ENCODE peak calls at places on chromosome 6, in nine cellular contexts. One of them, this sample, is unnamed.

GRCh38 chr6:167906899-167907298 is 80.2 kb downstream of the AFDN start:
- DNase-seq in left ventricle myocardium inferior: peak; percentile 46
- DNase-seq in esophagus squamous epithelium: no peak
- DNase-seq in PC-3: no peak
- DNase-seq in cardiac muscle cell: peak; percentile 30
- DNase-seq in transverse colon: peak; percentile 74
- DNase-seq in OCI-LY7: no peak
- DNase-seq in PC-9: no peak
- DNase-seq in prostate gland: peak; percentile 95
- DNase-seq in this sample: peak; percentile 46

GRCh38 chr6:17714879-17715860 is 8.4 kb upstream of the NUP153 start:
- DNase-seq in left ventricle myocardium inferior: no peak
- DNase-seq in esophagus squamous epithelium: no peak
- DNase-seq in PC-3: peak; percentile 89
- DNase-seq in cardiac muscle cell: peak; percentile 85
- DNase-seq in transverse colon: no peak
- DNase-seq in OCI-LY7: no peak
- DNase-seq in PC-9: peak; percentile 47
- DNase-seq in prostate gland: no peak
- DNase-seq in this sample: no peak

GRCh38 chr6:51830666-51831065 is 256.7 kb downstream of the PKHD1 start:
- DNase-seq in left ventricle myocardium inferior: no peak
- DNase-seq in esophagus squamous epithelium: no peak
- DNase-seq in PC-3: peak; percentile 73
- DNase-seq in cardiac muscle cell: no peak
- DNase-seq in transverse colon: no peak
- DNase-seq in OCI-LY7: no peak
- DNase-seq in PC-9: no peak
- DNase-seq in prostate gland: no peak
- DNase-seq in this sample: no peak

GRCh38 chr6:37575221-37575620 is 75.5 kb upstream of the CCDC167 start:
- DNase-seq in left ventricle myocardium inferior: no peak
- DNase-seq in esophagus squamous epithelium: no peak
- DNase-seq in PC-3: no peak
- DNase-seq in cardiac muscle cell: no peak
- DNase-seq in transverse colon: no peak
- DNase-seq in OCI-LY7: no peak
- DNase-seq in PC-9: no peak
- DNase-seq in prostate gland: no peak
- DNase-seq in this sample: no peak

GRCh38 chr6:8462169-8462568 is 26.8 kb upstream of the SLC35B3 start:
- DNase-seq in left ventricle myocardium inferior: no peak
- DNase-seq in esophagus squamous epithelium: no peak
- DNase-seq in PC-3: peak; percentile 49
- DNase-seq in cardiac muscle cell: no peak
- DNase-seq in transverse colon: no peak
- DNase-seq in OCI-LY7: no peak
- DNase-seq in PC-9: no peak
- DNase-seq in prostate gland: no peak
- DNase-seq in this sample: no peak

GRCh38 chr6:134447883-134448387 is 130.0 kb upstream of the SGK1 start:
- DNase-seq in left ventricle myocardium inferior: no peak
- DNase-seq in esophagus squamous epithelium: no peak
- DNase-seq in PC-3: peak; percentile 70
- DNase-seq in cardiac muscle cell: peak; percentile 67
- DNase-seq in transverse colon: no peak
- DNase-seq in OCI-LY7: no peak
- DNase-seq in PC-9: no peak
- DNase-seq in prostate gland: no peak
- DNase-seq in this sample: peak; percentile 30

GRCh38 chr6:157587127-157587729 is 206.2 kb downstream of the ZDHHC14 start:
- DNase-seq in left ventricle myocardium inferior: no peak
- DNase-seq in esophagus squamous epithelium: no peak
- DNase-seq in PC-3: no peak
- DNase-seq in cardiac muscle cell: no peak
- DNase-seq in transverse colon: no peak
- DNase-seq in OCI-LY7: no peak
- DNase-seq in PC-9: no peak
- DNase-seq in prostate gland: no peak
- DNase-seq in this sample: no peak

GRCh38 chr6:149852881-149853280 is 11.3 kb downstream of the LRP11 start:
- DNase-seq in left ventricle myocardium inferior: no peak
- DNase-seq in esophagus squamous epithelium: no peak
- DNase-seq in PC-3: no peak
- DNase-seq in cardiac muscle cell: no peak
- DNase-seq in transverse colon: no peak
- DNase-seq in OCI-LY7: no peak
- DNase-seq in PC-9: no peak
- DNase-seq in prostate gland: no peak
- DNase-seq in this sample: no peak

GRCh38 chr6:138515657-138516056 is 16.4 kb upstream of the NHSL1 start:
- DNase-seq in left ventricle myocardium inferior: no peak
- DNase-seq in esophagus squamous epithelium: no peak
- DNase-seq in PC-3: no peak
- DNase-seq in cardiac muscle cell: no peak
- DNase-seq in transverse colon: no peak
- DNase-seq in OCI-LY7: no peak
- DNase-seq in PC-9: no peak
- DNase-seq in prostate gland: no peak
- DNase-seq in this sample: no peak

GRCh38 chr6:24494726-24495515 is at the start of gene ALDH5A1:
- DNase-seq in left ventricle myocardium inferior: peak; percentile 76
- DNase-seq in esophagus squamous epithelium: peak; percentile 30
- DNase-seq in PC-3: peak; percentile 62
- DNase-seq in cardiac muscle cell: peak; percentile 74
- DNase-seq in transverse colon: peak; percentile 77
- DNase-seq in OCI-LY7: peak; percentile 87
- DNase-seq in PC-9: peak; percentile 56
- DNase-seq in prostate gland: peak; percentile 61
- DNase-seq in this sample: peak; percentile 63

GRCh38 chr6:12001706-12002070 is 10.4 kb upstream of the HIVEP1 start:
- DNase-seq in left ventricle myocardium inferior: no peak
- DNase-seq in esophagus squamous epithelium: no peak
- DNase-seq in PC-3: no peak
- DNase-seq in cardiac muscle cell: peak; percentile 19
- DNase-seq in transverse colon: no peak
- DNase-seq in OCI-LY7: no peak
- DNase-seq in PC-9: no peak
- DNase-seq in prostate gland: no peak
- DNase-seq in this sample: no peak

GRCh38 chr6:38938741-38939140 is 109.8 kb upstream of the GLP1R start:
- DNase-seq in left ventricle myocardium inferior: no peak
- DNase-seq in esophagus squamous epithelium: no peak
- DNase-seq in PC-3: no peak
- DNase-seq in cardiac muscle cell: no peak
- DNase-seq in transverse colon: no peak
- DNase-seq in OCI-LY7: no peak
- DNase-seq in PC-9: no peak
- DNase-seq in prostate gland: no peak
- DNase-seq in this sample: no peak

GRCh38 chr6:27812805-27813626 is 99.2 kb downstream of the OR2B2 start:
- DNase-seq in left ventricle myocardium inferior: no peak
- DNase-seq in esophagus squamous epithelium: no peak
- DNase-seq in PC-3: peak; percentile 33
- DNase-seq in cardiac muscle cell: no peak
- DNase-seq in transverse colon: no peak
- DNase-seq in OCI-LY7: peak; percentile 82
- DNase-seq in PC-9: no peak
- DNase-seq in prostate gland: no peak
- DNase-seq in this sample: no peak

GRCh38 chr6:78947962-78948361 is 80.6 kb downstream of the IRAK1BP1 start:
- DNase-seq in left ventricle myocardium inferior: no peak
- DNase-seq in esophagus squamous epithelium: no peak
- DNase-seq in PC-3: peak; percentile 49
- DNase-seq in cardiac muscle cell: peak; percentile 35
- DNase-seq in transverse colon: no peak
- DNase-seq in OCI-LY7: no peak
- DNase-seq in PC-9: no peak
- DNase-seq in prostate gland: no peak
- DNase-seq in this sample: no peak

GRCh38 chr6:138560130-138560850 is 61.0 kb upstream of the NHSL1 start:
- DNase-seq in left ventricle myocardium inferior: no peak
- DNase-seq in esophagus squamous epithelium: no peak
- DNase-seq in PC-3: no peak
- DNase-seq in cardiac muscle cell: no peak
- DNase-seq in transverse colon: peak; percentile 40
- DNase-seq in OCI-LY7: no peak
- DNase-seq in PC-9: no peak
- DNase-seq in prostate gland: no peak
- DNase-seq in this sample: no peak

GRCh38 chr6:718345-718744 is 25.4 kb upstream of the EXOC2 start:
- DNase-seq in left ventricle myocardium inferior: no peak
- DNase-seq in esophagus squamous epithelium: no peak
- DNase-seq in PC-3: no peak
- DNase-seq in cardiac muscle cell: no peak
- DNase-seq in transverse colon: no peak
- DNase-seq in OCI-LY7: no peak
- DNase-seq in PC-9: no peak
- DNase-seq in prostate gland: no peak
- DNase-seq in this sample: no peak

GRCh38 chr6:714100-714499 is 21.2 kb upstream of the EXOC2 start:
- DNase-seq in left ventricle myocardium inferior: no peak
- DNase-seq in esophagus squamous epithelium: no peak
- DNase-seq in PC-3: no peak
- DNase-seq in cardiac muscle cell: no peak
- DNase-seq in transverse colon: no peak
- DNase-seq in OCI-LY7: no peak
- DNase-seq in PC-9: no peak
- DNase-seq in prostate gland: no peak
- DNase-seq in this sample: no peak

GRCh38 chr6:713351-713750 is 20.4 kb upstream of the EXOC2 start:
- DNase-seq in left ventricle myocardium inferior: no peak
- DNase-seq in esophagus squamous epithelium: no peak
- DNase-seq in PC-3: no peak
- DNase-seq in cardiac muscle cell: no peak
- DNase-seq in transverse colon: no peak
- DNase-seq in OCI-LY7: no peak
- DNase-seq in PC-9: no peak
- DNase-seq in prostate gland: no peak
- DNase-seq in this sample: no peak

GRCh38 chr6:717135-717534 is 24.2 kb upstream of the EXOC2 start:
- DNase-seq in left ventricle myocardium inferior: no peak
- DNase-seq in esophagus squamous epithelium: no peak
- DNase-seq in PC-3: no peak
- DNase-seq in cardiac muscle cell: no peak
- DNase-seq in transverse colon: no peak
- DNase-seq in OCI-LY7: no peak
- DNase-seq in PC-9: no peak
- DNase-seq in prostate gland: no peak
- DNase-seq in this sample: no peak

DNA sequence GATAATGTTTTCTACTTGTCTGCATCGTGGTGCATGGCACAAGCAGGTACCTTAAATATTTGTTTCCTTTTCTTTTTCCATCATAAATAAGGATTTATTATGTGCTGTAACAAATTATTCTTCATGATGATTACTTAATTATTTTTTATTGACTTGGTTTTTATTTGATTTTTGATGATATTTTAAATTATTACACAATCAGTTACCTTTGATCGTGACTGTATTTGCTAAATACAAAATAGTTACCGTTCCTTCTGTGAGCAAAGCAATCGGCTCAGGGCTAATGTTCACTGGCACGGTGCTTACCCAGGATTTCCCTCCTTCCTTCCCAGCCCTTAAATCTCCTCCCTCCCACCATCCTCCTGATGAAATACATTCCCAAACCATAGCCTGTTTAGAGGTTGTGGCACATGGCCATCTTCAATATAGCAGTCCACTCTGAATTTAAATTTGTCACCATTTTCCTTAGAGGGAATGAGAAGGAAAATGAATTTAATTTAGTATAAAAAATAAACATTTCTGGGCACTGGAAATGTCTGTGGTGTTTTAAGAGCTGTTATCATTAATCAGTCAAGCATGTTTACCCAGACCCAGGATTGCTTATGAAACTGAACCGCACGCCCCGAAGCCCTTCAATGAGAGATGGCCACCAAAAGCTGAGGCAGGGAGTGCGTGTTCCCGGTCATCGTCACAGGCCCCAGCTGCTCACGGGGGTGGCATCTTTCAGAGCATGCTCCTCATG is 22.9 kb upstream of the EXOC2 start:
- DNase-seq in left ventricle myocardium inferior: no peak
- DNase-seq in esophagus squamous epithelium: no peak
- DNase-seq in PC-3: no peak
- DNase-seq in cardiac muscle cell: no peak
- DNase-seq in transverse colon: no peak
- DNase-seq in OCI-LY7: no peak
- DNase-seq in PC-9: no peak
- DNase-seq in prostate gland: no peak
- DNase-seq in this sample: peak; percentile 10
- H3K27ac ChIP-seq in left ventricle myocardium inferior: no peak overlapping the region
- H3K27ac ChIP-seq in esophagus squamous epithelium: no peak overlapping the region
- H3K27ac ChIP-seq in PC-3: no peak overlapping the region
- H3K27ac ChIP-seq in cardiac muscle cell: no peak overlapping the region
- H3K27ac ChIP-seq in transverse colon: peak overlapping the region; percentile 47
- H3K27ac ChIP-seq in OCI-LY7: no peak overlapping the region
- H3K27ac ChIP-seq in PC-9: no peak overlapping the region
- H3K27ac ChIP-seq in prostate gland: no peak overlapping the region
- H3K27ac ChIP-seq in this sample: no peak overlapping the region

GRCh38 chr6:111781055-111781708 is 92.1 kb downstream of the FYN start:
- DNase-seq in left ventricle myocardium inferior: no peak
- DNase-seq in esophagus squamous epithelium: no peak
- DNase-seq in PC-3: no peak
- DNase-seq in cardiac muscle cell: peak; percentile 81
- DNase-seq in transverse colon: no peak
- DNase-seq in OCI-LY7: no peak
- DNase-seq in PC-9: no peak
- DNase-seq in prostate gland: no peak
- DNase-seq in this sample: no peak
- H3K27ac ChIP-seq in left ventricle myocardium inferior: peak overlapping the region; percentile 56
- H3K27ac ChIP-seq in esophagus squamous epithelium: no peak overlapping the region
- H3K27ac ChIP-seq in PC-3: no peak overlapping the region
- H3K27ac ChIP-seq in cardiac muscle cell: no peak overlapping the region
- H3K27ac ChIP-seq in transverse colon: peak overlapping the region; percentile 50
- H3K27ac ChIP-seq in OCI-LY7: no peak overlapping the region
- H3K27ac ChIP-seq in PC-9: no peak overlapping the region
- H3K27ac ChIP-seq in prostate gland: no peak overlapping the region
- H3K27ac ChIP-seq in this sample: no peak overlapping the region

GRCh38 chr6:73566954-73567591 is 46.2 kb upstream of the EEF1A1 start:
- DNase-seq in left ventricle myocardium inferior: peak; percentile 55
- DNase-seq in esophagus squamous epithelium: no peak
- DNase-seq in PC-3: no peak
- DNase-seq in cardiac muscle cell: peak; percentile 66
- DNase-seq in transverse colon: peak; percentile 86
- DNase-seq in OCI-LY7: no peak
- DNase-seq in PC-9: peak; percentile 75
- DNase-seq in prostate gland: no peak
- DNase-seq in this sample: peak; percentile 86
- H3K27ac ChIP-seq in left ventricle myocardium inferior: peak overlapping the region; percentile 81
- H3K27ac ChIP-seq in esophagus squamous epithelium: peak overlapping the region; percentile 36
- H3K27ac ChIP-seq in PC-3: no peak overlapping the region
- H3K27ac ChIP-seq in cardiac muscle cell: no peak overlapping the region
- H3K27ac ChIP-seq in transverse colon: peak overlapping the region; percentile 74
- H3K27ac ChIP-seq in OCI-LY7: no peak overlapping the region
- H3K27ac ChIP-seq in PC-9: no peak overlapping the region
- H3K27ac ChIP-seq in prostate gland: no peak overlapping the region
- H3K27ac ChIP-seq in this sample: peak overlapping the region; percentile 77

DNA sequence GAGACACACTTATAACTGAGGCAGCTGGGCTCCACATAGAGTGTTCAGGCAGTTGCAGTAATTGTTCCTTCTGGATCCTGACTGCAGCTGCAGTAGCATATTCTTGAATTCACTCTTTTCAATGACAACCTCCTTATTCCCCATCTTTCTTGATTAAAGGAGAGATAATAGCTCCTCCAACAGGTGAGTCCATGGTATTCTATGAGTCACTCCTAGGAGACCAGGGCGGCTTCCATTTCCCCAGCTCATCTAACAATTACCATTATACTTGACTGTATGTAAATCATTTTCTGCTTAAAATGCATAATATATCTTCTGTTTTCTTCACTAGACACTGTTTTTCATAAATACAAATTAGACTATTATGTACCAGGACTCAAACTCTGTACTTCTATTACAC is 62.4 kb downstream of the TENT5A start:
- DNase-seq in left ventricle myocardium inferior: no peak
- DNase-seq in esophagus squamous epithelium: no peak
- DNase-seq in PC-3: no peak
- DNase-seq in cardiac muscle cell: no peak
- DNase-seq in transverse colon: no peak
- DNase-seq in OCI-LY7: no peak
- DNase-seq in PC-9: peak; percentile 11
- DNase-seq in prostate gland: no peak
- DNase-seq in this sample: no peak
- H3K27ac ChIP-seq in left ventricle myocardium inferior: no peak overlapping the region
- H3K27ac ChIP-seq in esophagus squamous epithelium: no peak overlapping the region
- H3K27ac ChIP-seq in PC-3: no peak overlapping the region
- H3K27ac ChIP-seq in cardiac muscle cell: no peak overlapping the region
- H3K27ac ChIP-seq in transverse colon: no peak overlapping the region
- H3K27ac ChIP-seq in OCI-LY7: no peak overlapping the region
- H3K27ac ChIP-seq in PC-9: no peak overlapping the region
- H3K27ac ChIP-seq in prostate gland: no peak overlapping the region
- H3K27ac ChIP-seq in this sample: no peak overlapping the region